ENCODE peak calls at places on chromosome 1, in six cellular contexts. K is NCI-H1092 treated with DMSO at 0.1 percent for 48 hours; E is T-helper 17 cell; S is activated T-helper 1 cell treated with Interleukin-2 at 50 U/mL for 16 hours; M is breast epithelium; Q is stimulated activated CD4-positive, alpha-beta T cell treated with anti-CD3 and anti-CD28 coated beads, Interleukin-2, amount 100 ng/mL, for 48 hours. L is an unnamed sample.
A peak's percentile ranks its signal among the peaks of the same experiment; 100 is the strongest.

GRCh38 chr1:33346921-33347649 is 26.2 kb upstream of the A3GALT2 start:
- DNase-seq in K (no peak), E (no peak), S (no peak), M (no peak), Q (no peak), L (no peak)

GRCh38 chr1:8506995-8507615 is 189.2 kb downstream of the SLC45A1 start:
- DNase-seq in K (no peak), E (no peak), S (no peak), M (no peak), Q (no peak), L (no peak)

GRCh38 chr1:93609536-93609935 is 72.1 kb downstream of the BCAR3 start:
- DNase-seq in K (no peak), E (no peak), S (no peak), M (no peak), Q (no peak), L (no peak)

GRCh38 chr1:205519541-205520131 is 15.2 kb downstream of the CDK18 start:
- DNase-seq in K (no peak), E (no peak), S (no peak), M (no peak), Q (no peak), L (no peak)

GRCh38 chr1:67464741-67465140 is 34.5 kb upstream of the SERBP1 start:
- DNase-seq in K (no peak), E (no peak), S (no peak), M (no peak), Q (no peak), L (no peak)

GRCh38 chr1:59026472-59026948 is 242.7 kb upstream of the JUN start:
- DNase-seq in K (no peak), E (no peak), S (no peak), M (no peak), Q (no peak), L (no peak)

GRCh38 chr1:39474810-39475209 is 16.6 kb upstream of the BMP8A start:
- DNase-seq in K (no peak), E (no peak), S (no peak), M (no peak), Q (no peak), L (no peak)

GRCh38 chr1:215002471-215002870 is 80.1 kb upstream of the KCNK2 start:
- DNase-seq in K (no peak), E (no peak), S (no peak), M (no peak), Q (no peak), L (no peak)

GRCh38 chr1:234775477-234776246 is 165.7 kb upstream of the IRF2BP2 start:
- DNase-seq in K (no peak), E (no peak), S (no peak), M (no peak), Q (no peak), L (no peak)

GRCh38 chr1:158039380-158039779 is 45.9 kb downstream of the KIRREL1 start:
- DNase-seq in K (no peak), E (no peak), S (no peak), M (no peak), Q (no peak), L (no peak)

GRCh38 chr1:162003825-162004205 is 19.9 kb downstream of the OLFML2B start:
- DNase-seq in K (peak; percentile 10), E (no peak), S (no peak), M (no peak), Q (no peak), L (no peak)

GRCh38 chr1:219549215-219549614 is 63.7 kb downstream of the ZC3H11B start:
- DNase-seq in K (no peak), E (no peak), S (no peak), M (no peak), Q (no peak), L (no peak)

GRCh38 chr1:89518116-89518780 is 6.4 kb upstream of the LRRC8B start:
- DNase-seq in K (no peak), E (no peak), S (no peak), M (no peak), Q (no peak), L (no peak)

GRCh38 chr1:32372149-32372756 is 9.9 kb downstream of the TSSK3 start:
- DNase-seq in K (no peak), E (no peak), S (peak; percentile 33), M (no peak), Q (no peak), L (peak; percentile 57)

GRCh38 chr1:11790880-11791715 is 14.7 kb downstream of the MTHFR start:
- DNase-seq in K (no peak), E (no peak), S (no peak), M (peak; percentile 85), Q (no peak), L (no peak)

GRCh38 chr1:167083066-167083682 is 7.0 kb downstream of the GPA33 start:
- DNase-seq in K (peak; percentile 49), E (no peak), S (no peak), M (no peak), Q (no peak), L (no peak)

GRCh38 chr1:10678395-10678794 is 118.1 kb downstream of the CASZ1 start:
- DNase-seq in K (no peak), E (no peak), S (no peak), M (no peak), Q (no peak), L (no peak)

L was measured in effector memory CD4-positive, alpha-beta T cell.